ENCODE peak calls at places on chromosomes 11 and 22, in six cellular contexts. U is psoas muscle; Z is CD8-positive, alpha-beta T cell; O is kidney epithelial cell; E is MM.1S; L is Peyer's patch. F is an unnamed sample. For H3K27me3, the result is how much of the 10 kb centered on the place peaks cover.

GRCh38 chr22:34070051-34070450 is 149.8 kb upstream of the LARGE1 start:
- DNase-seq in L (no peak), Z (no peak), O (no peak), E (no peak), U (no peak), F (no peak)

GRCh38 chr11:75286826-75287465 is 46.4 kb downstream of the TPBGL start:
- DNase-seq in L (no peak), Z (no peak), E (no peak), U (peak), O (no peak), F (no peak)

GRCh38 chr22:43824724-43825485 is 12.8 kb upstream of the EFCAB6 start:
- DNase-seq in Z (no peak), E (no peak), O (no peak), L (peak), U (peak), F (peak)

GRCh38 chr11:65787649-65788622 is 1.1 kb downstream of the OVOL1 start:
- DNase-seq in O (no peak), E (no peak), U (peak), L (peak), Z (no peak), F (no peak)

GRCh38 chr11:62794201-62794775 is 2.5 kb upstream of the TMEM223 start:
- DNase-seq in Z (no peak), L (no peak), O (no peak), E (no peak), U (no peak), F (no peak)

GRCh38 chr11:104028476-104028875 is 8.0 kb upstream of the DDI1 start:
- DNase-seq in U (no peak), O (no peak), Z (no peak), L (no peak), E (no peak), F (no peak)

GRCh38 chr11:9266132-9266736 is 1.1 kb upstream of the DENND5A start:
- DNase-seq in E (no peak), Z (no peak), L (no peak), U (no peak), O (no peak), F (no peak)

GRCh38 chr11:126282361-126282741 is 542 bp upstream of the TIRAP start:
- DNase-seq in L (peak), Z (peak), E (no peak), O (no peak), U (peak), F (peak)

GRCh38 chr11:17423533-17424310 is 35.3 kb upstream of the KCNJ11 start:
- DNase-seq in O (no peak), U (no peak), Z (no peak), E (no peak), L (peak), F (no peak)

GRCh38 chr11:118194835-118195627 is 18.6 kb upstream of the SCN2B start:
- DNase-seq in U (peak), E (no peak), Z (no peak), L (peak), O (peak), F (no peak)

GRCh38 chr11:77421041-77421723 is 52.7 kb downstream of the PAK1 start:
- DNase-seq in Z (no peak), E (no peak), U (no peak), O (no peak), L (no peak), F (no peak)

GRCh38 chr22:19669570-19669969 is 44.7 kb upstream of the SEPTIN5 start:
- DNase-seq in L (no peak), O (no peak), U (no peak), Z (no peak), E (no peak), F (no peak)

GRCh38 chr22:45997775-45998637 is 21.0 kb upstream of the WNT7B start:
- DNase-seq in O (no peak), E (peak), L (no peak), Z (peak), U (no peak), F (peak)

GRCh38 chr11:35031869-35032268 is 107.1 kb upstream of the CD44 start:
- DNase-seq in L (no peak), O (no peak), Z (no peak), E (no peak), U (no peak), F (no peak)

GRCh38 chr11:131889760-131890620 is 519.6 kb downstream of the NTM start:
- DNase-seq in E (no peak), L (no peak), Z (no peak), U (no peak), O (no peak), F (no peak)

GRCh38 chr11:43925932-43926505 is 16.4 kb upstream of the C11orf96 start:
- DNase-seq in Z (no peak), O (no peak), E (no peak), U (peak), L (no peak), F (no peak)

GRCh38 chr11:100105605-100106358 is 581.3 kb upstream of the ARHGAP42 start:
- DNase-seq in O (no peak), Z (no peak), L (no peak), U (no peak), E (no peak), F (no peak)

GRCh38 chr11:2944953-2945756 is 15.9 kb upstream of the PHLDA2 start:
- DNase-seq in E (no peak), U (peak), O (peak), Z (peak), L (peak), F (peak)

GRCh38 chr11:17852246-17852645 is 117.7 kb downstream of the KCNC1 start:
- DNase-seq in O (no peak), U (no peak), E (no peak), Z (no peak), L (no peak), F (no peak)

GRCh38 chr11:69708731-69709401 is 5.0 kb upstream of the FGF19 start:
- DNase-seq in E (no peak), L (no peak), Z (no peak), O (no peak), U (no peak), F (no peak)
- H3K27me3 ChIP-seq in E (half or more), L (under half), Z (under half), O (under half), U (half or more), F (under half)

GRCh38 chr22:29207231-29207550 is 1.5 kb downstream of the EMID1 start:
- DNase-seq in U (no peak), O (no peak), Z (no peak), E (no peak), L (no peak), F (no peak)

GRCh38 chr22:29205260-29205597 is 467 bp upstream of the EMID1 start:
- DNase-seq in O (no peak), E (no peak), L (no peak), Z (no peak), U (no peak), F (no peak)

GRCh38 chr22:29207562-29208501 is 2.1 kb downstream of the EMID1 start:
- DNase-seq in L (no peak), O (no peak), E (no peak), Z (no peak), U (no peak), F (peak)

GRCh38 chr22:29205598-29206371 is at the start of gene EMID1:
- DNase-seq in O (no peak), L (peak), Z (no peak), E (peak), U (no peak), F (peak)

DNA sequence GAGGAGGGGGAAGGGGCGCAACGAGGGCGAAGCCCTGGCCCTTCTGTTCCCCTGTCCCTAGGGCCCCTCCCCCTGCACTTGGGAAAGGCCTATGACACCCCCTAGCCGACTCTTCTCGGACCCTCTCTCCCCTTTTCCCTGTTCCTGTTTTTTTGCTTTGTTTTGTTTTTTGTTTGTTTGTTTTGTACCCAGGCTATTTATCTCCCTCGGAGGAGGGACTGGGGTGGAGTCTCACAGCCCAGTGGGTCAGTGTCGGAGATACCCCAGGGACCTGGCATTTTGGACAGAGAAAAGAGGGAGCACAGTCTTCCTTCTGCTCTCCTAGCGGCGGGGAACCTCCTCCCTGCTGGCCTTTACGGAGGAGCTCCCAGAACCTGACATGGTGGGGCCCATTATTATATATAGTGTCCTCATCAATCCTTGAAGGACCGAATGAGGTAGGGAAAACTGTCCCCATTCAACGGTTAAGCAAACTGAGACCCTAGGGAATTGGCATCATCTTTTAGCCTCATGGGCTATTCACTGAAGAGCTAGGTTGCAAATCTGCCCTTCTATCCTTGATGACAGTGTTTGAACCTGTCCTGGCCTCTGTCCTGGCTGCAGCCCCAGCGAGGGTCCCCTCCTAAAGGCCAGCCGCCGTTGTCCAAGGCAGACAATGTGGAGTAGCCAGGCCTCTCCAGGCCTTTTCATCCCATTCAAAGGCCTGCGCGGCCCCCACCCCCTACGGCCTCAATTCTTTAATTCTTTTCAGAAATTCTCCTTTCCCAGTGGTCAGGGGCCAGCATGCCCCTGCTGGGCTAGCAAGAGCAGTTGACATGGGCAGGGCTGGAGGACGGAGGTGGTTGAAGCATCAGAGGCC is 905 bp downstream of the EMID1 start:
- DNase-seq in Z (no peak), O (no peak), U (no peak), E (no peak), L (no peak), F (no peak)
- H3K27me3 ChIP-seq in Z (under half), O (under half), U (under half), E (under half), L (under half), F (under half)

GRCh38 chr22:29478326-29479276 is 1.4 kb upstream of the NEFH start:
- DNase-seq in Z (no peak), U (no peak), L (no peak), E (no peak), O (no peak), F (no peak)
- H3K27me3 ChIP-seq in Z (under half), U (half or more), L (under half), E (under half), O (half or more), F (under half)

GRCh38 chr11:123211134-123211879 is 16.3 kb upstream of the CLMP start:
- DNase-seq in E (no peak), L (no peak), O (no peak), U (no peak), Z (no peak), F (no peak)
- H3K27me3 ChIP-seq in E (under half), L (under half), O (under half), U (under half), Z (under half), F (under half)

GRCh38 chr11:60209977-60210376 is 27.1 kb upstream of the MS4A6A start:
- DNase-seq in Z (no peak), O (no peak), E (no peak), L (no peak), U (no peak), F (no peak)
- H3K27me3 ChIP-seq in Z (under half), O (under half), E (under half), L (under half), U (under half), F (under half)

DNA sequence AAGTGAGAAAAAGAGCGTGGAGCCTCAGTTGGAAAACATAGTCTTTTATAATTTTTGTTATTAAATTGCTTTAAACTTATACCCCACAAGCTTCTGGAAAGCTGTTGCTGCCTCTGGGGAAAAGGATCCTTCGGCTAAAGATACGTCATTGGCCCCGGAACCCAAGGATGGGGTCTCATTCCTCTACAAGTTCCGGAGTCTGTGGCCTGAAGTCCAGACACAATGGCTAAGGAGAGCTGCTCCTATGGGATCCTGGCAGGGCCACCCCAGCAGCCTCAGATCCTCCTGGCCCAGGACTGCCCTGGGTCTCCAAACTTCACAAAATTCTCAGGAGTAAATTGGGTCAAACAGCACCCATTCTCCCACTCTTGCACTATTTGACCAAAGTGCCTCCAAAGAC is 5.9 kb downstream of the WT1 start:
- DNase-seq in L (no peak), E (no peak), O (no peak), U (no peak), Z (no peak), F (no peak)
- H3K27me3 ChIP-seq in L (under half), E (under half), O (half or more), U (half or more), Z (under half), F (half or more)